ENCODE peak calls at places on chromosomes 1 and 21, in four cellular contexts. G is SK-N-SH, M is K562, L is WTC11. Y is an unnamed sample.

GRCh38 chr1:29501227-29501976 is 265.1 kb downstream of the PTPRU start:
- DNase-seq in G (no peak), M (no peak), L (no peak), Y (no peak)

GRCh38 chr1:41537788-41538351 is 53.4 kb upstream of the EDN2 start:
- DNase-seq in G (no peak), M (no peak), L (no peak), Y (no peak)

GRCh38 chr1:117565745-117566455 is 39.9 kb upstream of the TENT5C start:
- DNase-seq in G (peak; percentile 21), M (no peak), L (no peak), Y (no peak)

GRCh38 chr1:16217061-16217785 is 4.8 kb upstream of the ARHGEF19 start:
- DNase-seq in G (peak; percentile 99), M (peak; percentile 100), L (peak; percentile 100), Y (peak; percentile 88)

GRCh38 chr1:84264961-84265360 is 36.5 kb upstream of the SAMD13 start:
- DNase-seq in G (no peak), M (no peak), L (no peak), Y (no peak)

GRCh38 chr21:33998809-33999208 is 74.6 kb upstream of the MRPS6 start:
- DNase-seq in G (no peak), M (no peak), L (no peak), Y (no peak)

GRCh38 chr1:244350027-244350426 is 101.7 kb downstream of the ADSS2 start:
- DNase-seq in G (no peak), M (no peak), L (no peak), Y (no peak)

GRCh38 chr1:162094271-162094670 is 24.8 kb downstream of the NOS1AP start:
- DNase-seq in G (no peak), M (no peak), L (no peak), Y (no peak)

GRCh38 chr1:214002472-214002871 is 14.7 kb downstream of the PROX1 start:
- DNase-seq in G (no peak), M (no peak), L (no peak), Y (peak; percentile 78)

GRCh38 chr1:220189750-220190347 is 82.4 kb downstream of the RAB3GAP2 start:
- DNase-seq in G (peak; percentile 32), M (peak; percentile 38), L (no peak), Y (peak; percentile 16)

GRCh38 chr1:153963030-153963849 is at the start of gene SLC39A1:
- DNase-seq in G (peak; percentile 95), M (peak; percentile 91), L (peak; percentile 100), Y (peak; percentile 93)

GRCh38 chr1:247540536-247540935 is 4.3 kb upstream of the OR2C3 start:
- DNase-seq in G (no peak), M (no peak), L (no peak), Y (no peak)

GRCh38 chr1:44276901-44277300 is 63.6 kb downstream of the DMAP1 start:
- DNase-seq in G (no peak), M (no peak), L (no peak), Y (no peak)

GRCh38 chr21:31660134-31660565 is 657 bp downstream of the SOD1 start:
- DNase-seq in G (no peak), M (no peak), L (peak; percentile 41), Y (no peak)

GRCh38 chr1:45348966-45349677 is 8.9 kb upstream of the MUTYH start:
- DNase-seq in G (no peak), M (no peak), L (no peak), Y (no peak)

GRCh38 chr1:17507916-17508315 is 31.6 kb upstream of the ARHGEF10L start:
- DNase-seq in G (peak; percentile 51), M (no peak), L (peak; percentile 45), Y (no peak)

GRCh38 chr1:8814870-8815269 is 2.6 kb downstream of the RERE start:
- DNase-seq in G (peak; percentile 33), M (peak; percentile 57), L (no peak), Y (no peak)

GRCh38 chr1:19529570-19530145 is 44.3 kb upstream of the CAPZB start:
- DNase-seq in G (no peak), M (no peak), L (no peak), Y (no peak)

GRCh38 chr1:25816112-25816718 is 3.5 kb upstream of the MTFR1L start:
- DNase-seq in G (no peak), M (no peak), L (no peak), Y (no peak)

GRCh38 chr21:23475518-23476189 is 2131.6 kb downstream of the MRPL39 start:
- DNase-seq in G (peak; percentile 28), M (no peak), L (no peak), Y (no peak)

GRCh38 chr1:2132222-2133038 is 62.1 kb downstream of the FAAP20 start:
- DNase-seq in G (peak; percentile 82), M (peak; percentile 73), L (peak; percentile 70), Y (peak; percentile 26)

GRCh38 chr1:55428236-55428635 is 213.1 kb upstream of the USP24 start:
- DNase-seq in G (no peak), M (no peak), L (no peak), Y (no peak)

GRCh38 chr1:101846820-101847219 is 149.9 kb downstream of the OLFM3 start:
- DNase-seq in G (peak; percentile 9), M (no peak), L (peak; percentile 24), Y (no peak)

GRCh38 chr1:119367332-119368124 is 1.1 kb upstream of the HAO2 start:
- DNase-seq in G (peak; percentile 35), M (peak; percentile 45), L (no peak), Y (peak; percentile 53)

GRCh38 chr21:33968082-33968997 is 52.7 kb upstream of the ATP5PO start:
- DNase-seq in G (no peak), M (peak; percentile 58), L (no peak), Y (peak; percentile 41)

GRCh38 chr1:205258313-205259176 is 30.8 kb downstream of the TMCC2 start:
- DNase-seq in G (no peak), M (peak; percentile 50), L (no peak), Y (no peak)

GRCh38 chr1:54265661-54266060 is 65.7 kb downstream of the MRPL37 start:
- DNase-seq in G (no peak), M (no peak), L (no peak), Y (no peak)

GRCh38 chr1:233662503-233663105 is 48.7 kb downstream of the KCNK1 start:
- DNase-seq in G (no peak), M (no peak), L (no peak), Y (no peak)

GRCh38 chr1:111836111-111836510 is 80.4 kb downstream of the DDX20 start:
- DNase-seq in G (no peak), M (no peak), L (no peak), Y (no peak)
- TF ChIP-seq FOXJ3 in G (no peak), M (no peak), L (no peak), Y (no peak)

GRCh38 chr1:36463404-36463772 is 796 bp downstream of the MRPS15 start:
- DNase-seq in G (no peak), M (no peak), L (no peak), Y (no peak)

GRCh38 chr1:36455386-36455785 is 5.1 kb upstream of the OSCP1 start:
- DNase-seq in G (no peak), M (no peak), L (no peak), Y (no peak)

GRCh38 chr1:36457691-36458090 is 6.5 kb downstream of the MRPS15 start:
- DNase-seq in G (no peak), M (no peak), L (no peak), Y (no peak)

GRCh38 chr1:36456391-36456928 is 6.2 kb upstream of the OSCP1 start:
- DNase-seq in G (no peak), M (no peak), L (no peak), Y (no peak)

DNA sequence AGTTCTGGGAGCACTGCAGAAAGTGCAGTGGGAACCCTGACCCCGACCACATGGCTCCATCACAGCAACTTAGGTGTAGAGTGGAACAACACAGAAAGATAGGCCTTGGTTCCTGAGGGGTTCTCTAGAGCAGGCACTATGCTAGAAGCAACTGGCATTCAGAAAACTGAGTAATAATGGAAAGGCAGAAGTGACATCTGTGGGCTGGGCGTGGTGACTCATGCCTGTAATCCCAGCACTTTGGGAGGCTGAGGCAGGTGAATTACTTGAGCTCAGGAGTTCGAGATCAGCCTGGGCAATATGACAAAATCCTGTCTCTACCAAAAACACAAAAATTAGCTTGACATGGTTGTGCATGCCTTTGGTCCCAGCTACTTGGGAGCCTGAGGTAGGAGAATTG is 5.3 kb downstream of the MRPS15 start:
- DNase-seq in G (no peak), M (no peak), L (no peak), Y (no peak)
- TF ChIP-seq FOXJ3 in G (no peak), M (no peak), L (no peak), Y (no peak)

DNA sequence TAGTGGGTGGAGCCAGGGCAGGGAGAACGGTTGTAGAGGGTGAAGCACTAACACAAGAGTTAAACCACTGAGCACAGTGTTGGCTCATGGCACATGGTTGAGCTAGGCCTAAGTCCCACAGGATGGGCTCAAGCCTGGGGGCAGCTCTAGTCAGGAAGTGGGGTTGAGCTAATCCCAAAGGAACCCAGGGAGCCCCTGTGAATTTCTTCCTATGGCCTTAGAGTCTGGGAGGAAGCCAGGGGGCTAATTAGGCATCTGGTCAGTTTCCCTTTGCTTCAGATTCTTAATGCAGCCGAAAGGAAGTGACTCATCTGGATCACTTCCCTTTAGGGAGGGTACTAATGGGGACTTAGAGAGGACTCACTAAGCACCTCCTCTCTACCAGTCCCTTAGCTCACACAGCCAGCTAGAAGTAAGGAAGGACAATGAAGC is 10.1 kb downstream of the CFAP45 start:
- DNase-seq in G (peak; percentile 39), M (peak; percentile 50), L (no peak), Y (no peak)
- TF ChIP-seq FOXJ3 in G (no peak), M (no peak), L (no peak), Y (no peak)

DNA sequence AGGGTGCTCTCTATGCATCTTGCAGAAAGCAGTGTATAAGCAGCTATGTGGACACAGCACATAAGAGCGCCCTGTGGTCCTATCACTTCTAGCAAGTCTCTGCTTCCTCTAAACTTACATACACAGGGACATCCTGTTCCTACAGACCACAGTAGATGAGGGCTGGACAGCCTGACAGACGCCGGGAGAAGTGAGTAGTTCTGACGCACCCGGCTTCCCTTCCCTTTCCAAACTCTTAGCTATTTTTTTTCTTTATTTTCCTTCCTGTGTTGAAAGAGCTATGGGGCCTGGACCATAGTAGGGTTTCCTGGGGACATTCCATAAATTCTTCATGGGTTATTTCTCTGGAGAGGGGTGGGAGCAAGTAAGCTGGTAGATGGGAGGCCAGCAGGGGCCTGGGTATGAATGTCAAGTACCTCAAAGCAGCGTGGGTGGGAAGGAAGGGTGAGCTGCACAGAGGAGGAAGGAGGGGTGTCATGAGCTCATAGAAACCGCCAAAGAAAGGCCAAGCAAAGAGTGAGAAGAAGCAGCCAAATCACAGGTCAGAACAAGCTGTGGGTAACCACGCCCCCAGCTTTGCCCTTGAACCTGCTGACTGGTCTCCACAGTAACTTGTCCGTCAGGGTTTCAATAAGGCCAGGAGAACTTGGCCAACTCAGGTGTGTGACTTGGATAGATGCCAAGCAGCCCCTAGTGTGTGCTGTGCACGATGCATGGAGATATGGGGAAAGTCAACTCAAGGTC is 36.6 kb downstream of the PLXNA2 start:
- DNase-seq in G (no peak), M (no peak), L (no peak), Y (peak; percentile 84)
- TF ChIP-seq FOXJ3 in G (no peak), M (no peak), L (no peak), Y (no peak)

DNA sequence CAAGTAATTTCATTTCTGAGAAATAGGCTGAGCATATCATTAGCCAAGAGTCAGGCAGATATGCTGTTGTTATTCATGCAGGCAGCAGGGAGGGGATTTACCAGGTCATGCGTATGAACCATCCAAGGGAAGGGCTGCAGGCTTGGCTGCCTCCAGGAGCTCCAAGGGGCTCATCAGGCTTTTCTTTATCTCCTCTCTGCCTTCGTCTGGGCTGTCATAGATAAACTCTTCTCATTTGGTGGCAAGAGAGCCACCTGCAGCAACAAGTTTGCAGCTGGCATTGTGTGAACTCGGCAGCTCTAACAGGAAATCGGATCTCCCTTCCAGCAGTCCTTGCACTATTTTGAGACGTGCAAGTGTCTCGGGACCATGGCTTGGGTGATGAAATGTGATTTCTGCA is 7.5 kb downstream of the CCDC27 start:
- DNase-seq in G (no peak), M (no peak), L (no peak), Y (no peak)
- TF ChIP-seq FOXJ3 in G (no peak), M (no peak), L (no peak), Y (no peak)

Y was measured in HepG2.